ENCODE peak calls at places on chromosome 12, in four cellular contexts. One of them, this sample, is unnamed. For H3K4me1 and H3K36me3, the result is how much of the 10 kb centered on the place peaks cover.

GRCh38 chr12:104011265-104011664 is 38.7 kb downstream of the GLT8D2 start:
- DNase-seq in NT2/D1: no peak
- DNase-seq in PC-3: peak
- DNase-seq in astrocyte: peak
- DNase-seq in this sample: peak

GRCh38 chr12:49059385-49060232 is 985 bp downstream of the KMT2D start:
- DNase-seq in NT2/D1: no peak
- DNase-seq in astrocyte: peak
- DNase-seq in PC-3: peak
- DNase-seq in this sample: peak

GRCh38 chr12:65810036-65810435 is 14.2 kb upstream of the HMGA2 start:
- DNase-seq in NT2/D1: no peak
- DNase-seq in PC-3: no peak
- DNase-seq in astrocyte: no peak
- DNase-seq in this sample: peak

GRCh38 chr12:124402281-124403066 is 107.6 kb downstream of the RFLNA start:
- DNase-seq in NT2/D1: no peak
- DNase-seq in PC-3: no peak
- DNase-seq in astrocyte: no peak
- DNase-seq in this sample: no peak

GRCh38 chr12:117486840-117487659 is 125.6 kb upstream of the NOS1 start:
- DNase-seq in astrocyte: peak
- DNase-seq in PC-3: peak
- DNase-seq in NT2/D1: no peak
- DNase-seq in this sample: no peak

GRCh38 chr12:54463034-54463433 is 10.4 kb downstream of the GTSF1 start:
- DNase-seq in astrocyte: peak
- DNase-seq in NT2/D1: no peak
- DNase-seq in PC-3: peak
- DNase-seq in this sample: peak

GRCh38 chr12:6533653-6534157 is 612 bp upstream of the GAPDH start:
- DNase-seq in PC-3: peak
- DNase-seq in astrocyte: peak
- DNase-seq in NT2/D1: peak
- DNase-seq in this sample: peak

GRCh38 chr12:89161553-89161952 is 190.7 kb downstream of the DUSP6 start:
- DNase-seq in astrocyte: no peak
- DNase-seq in PC-3: no peak
- DNase-seq in NT2/D1: no peak
- DNase-seq in this sample: no peak

GRCh38 chr12:122322501-122322900 is 56.2 kb upstream of the VPS33A start:
- DNase-seq in astrocyte: peak
- DNase-seq in PC-3: peak
- DNase-seq in NT2/D1: peak
- DNase-seq in this sample: peak

GRCh38 chr12:42448841-42449240 is 122.9 kb downstream of the PPHLN1 start:
- DNase-seq in PC-3: no peak
- DNase-seq in astrocyte: peak
- DNase-seq in NT2/D1: no peak
- DNase-seq in this sample: no peak

GRCh38 chr12:49305762-49306161 is 10.8 kb downstream of the PRPH start:
- DNase-seq in NT2/D1: no peak
- DNase-seq in PC-3: no peak
- DNase-seq in astrocyte: no peak
- DNase-seq in this sample: no peak

GRCh38 chr12:24491968-24492367 is 456.9 kb downstream of the BCAT1 start:
- DNase-seq in NT2/D1: no peak
- DNase-seq in PC-3: no peak
- DNase-seq in astrocyte: no peak
- DNase-seq in this sample: no peak

GRCh38 chr12:68977909-68978610 is 45.1 kb upstream of the CPM start:
- DNase-seq in astrocyte: no peak
- DNase-seq in PC-3: no peak
- DNase-seq in NT2/D1: no peak
- DNase-seq in this sample: no peak

GRCh38 chr12:113471619-113472171 is at the start of gene LHX5:
- DNase-seq in NT2/D1: no peak
- DNase-seq in astrocyte: no peak
- DNase-seq in PC-3: no peak
- DNase-seq in this sample: no peak

GRCh38 chr12:57240926-57241555 is 9.9 kb downstream of the STAC3 start:
- DNase-seq in NT2/D1: no peak
- DNase-seq in astrocyte: no peak
- DNase-seq in PC-3: peak
- DNase-seq in this sample: no peak

DNA sequence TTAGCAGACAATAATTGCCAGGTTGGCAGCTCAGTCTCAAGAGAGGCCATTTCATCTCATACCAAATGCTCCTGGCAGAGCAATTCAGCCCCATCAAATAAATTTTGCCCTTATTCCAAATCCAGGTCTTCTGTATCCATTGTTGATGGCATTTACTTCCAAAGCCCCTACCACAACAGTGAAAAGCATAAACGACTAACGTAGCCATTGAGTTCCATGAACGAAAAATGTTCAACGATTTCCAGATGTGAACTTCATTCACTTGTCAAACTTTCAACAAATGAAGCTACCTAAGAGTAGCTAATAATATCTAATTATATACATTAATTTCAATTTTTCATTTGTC is 3.0 kb upstream of the GCN1 start:
- DNase-seq in astrocyte: no peak
- DNase-seq in PC-3: no peak
- DNase-seq in NT2/D1: no peak
- DNase-seq in this sample: no peak
- H3K4me1 ChIP-seq in astrocyte: under half
- H3K4me1 ChIP-seq in PC-3: half or more
- H3K4me1 ChIP-seq in NT2/D1: under half
- H3K4me1 ChIP-seq in this sample: under half

DNA sequence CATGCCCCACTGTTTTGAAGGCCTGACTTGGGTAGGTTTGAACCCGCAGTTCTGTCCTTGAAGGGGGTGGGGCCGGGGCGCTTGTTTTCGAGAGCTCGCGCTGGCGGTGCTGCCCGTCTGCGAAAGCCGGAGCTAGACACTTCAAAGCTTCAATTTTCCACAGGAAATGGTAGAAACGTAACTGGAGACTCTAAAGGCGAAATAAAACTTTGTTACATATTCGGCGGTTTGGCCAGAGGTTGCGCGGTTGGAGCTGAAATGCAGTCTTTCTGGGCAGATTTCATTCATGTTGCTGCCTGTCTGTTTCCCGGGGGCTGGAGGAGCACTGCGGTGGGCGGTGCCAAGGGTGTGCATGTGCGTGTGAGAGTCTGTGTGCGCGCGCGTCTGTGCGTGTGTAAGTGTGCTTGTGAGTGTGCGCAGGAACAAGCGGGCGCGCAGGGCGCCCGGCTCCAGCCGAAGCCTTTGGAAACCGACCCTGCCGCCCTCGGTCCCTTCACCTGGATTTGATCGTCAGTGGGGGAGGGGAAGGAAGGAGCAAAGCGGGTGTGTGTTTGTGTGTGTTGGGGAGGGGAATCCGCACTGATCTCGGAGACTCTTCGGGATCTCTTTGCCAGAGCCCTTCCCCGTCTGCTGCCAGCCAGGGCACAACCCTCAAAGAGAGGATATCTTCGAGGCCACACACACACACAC is 227.7 kb upstream of the CRY1 start:
- DNase-seq in NT2/D1: no peak
- DNase-seq in astrocyte: peak
- DNase-seq in PC-3: peak
- DNase-seq in this sample: no peak
- H3K36me3 ChIP-seq in NT2/D1: under half
- H3K36me3 ChIP-seq in astrocyte: under half
- H3K36me3 ChIP-seq in PC-3: under half
- H3K36me3 ChIP-seq in this sample: under half

DNA sequence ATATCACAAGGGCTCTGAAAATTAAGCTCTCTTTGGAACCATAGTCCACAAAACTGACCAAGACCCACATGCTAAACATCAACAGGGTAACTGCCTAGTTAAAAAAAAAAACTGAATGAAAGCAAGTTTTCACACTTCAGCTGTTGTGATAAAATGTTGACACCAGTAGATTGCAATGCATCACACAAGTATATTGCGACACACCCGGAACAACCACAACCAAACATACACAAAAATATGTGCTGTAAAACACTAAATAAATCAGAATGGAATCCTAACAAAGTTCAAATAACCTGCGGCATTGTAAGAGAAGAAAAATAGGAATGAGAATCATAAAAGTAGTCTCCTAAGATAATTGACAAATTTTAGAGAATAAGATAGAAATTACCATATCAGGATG is 710.3 kb downstream of the AACS start:
- DNase-seq in NT2/D1: no peak
- DNase-seq in PC-3: no peak
- DNase-seq in astrocyte: no peak
- DNase-seq in this sample: no peak
- H3K4me1 ChIP-seq in NT2/D1: under half
- H3K4me1 ChIP-seq in PC-3: under half
- H3K4me1 ChIP-seq in astrocyte: under half
- H3K4me1 ChIP-seq in this sample: under half

GRCh38 chr12:32736445-32736844 is 19.3 kb downstream of the YARS2 start:
- DNase-seq in NT2/D1: no peak
- DNase-seq in PC-3: no peak
- DNase-seq in astrocyte: no peak
- DNase-seq in this sample: no peak

GRCh38 chr12:32737715-32738114 is 18.0 kb downstream of the YARS2 start:
- DNase-seq in PC-3: no peak
- DNase-seq in NT2/D1: no peak
- DNase-seq in astrocyte: no peak
- DNase-seq in this sample: no peak

GRCh38 chr12:32739279-32739678 is 16.4 kb downstream of the YARS2 start:
- DNase-seq in NT2/D1: peak
- DNase-seq in PC-3: no peak
- DNase-seq in astrocyte: no peak
- DNase-seq in this sample: no peak

DNA sequence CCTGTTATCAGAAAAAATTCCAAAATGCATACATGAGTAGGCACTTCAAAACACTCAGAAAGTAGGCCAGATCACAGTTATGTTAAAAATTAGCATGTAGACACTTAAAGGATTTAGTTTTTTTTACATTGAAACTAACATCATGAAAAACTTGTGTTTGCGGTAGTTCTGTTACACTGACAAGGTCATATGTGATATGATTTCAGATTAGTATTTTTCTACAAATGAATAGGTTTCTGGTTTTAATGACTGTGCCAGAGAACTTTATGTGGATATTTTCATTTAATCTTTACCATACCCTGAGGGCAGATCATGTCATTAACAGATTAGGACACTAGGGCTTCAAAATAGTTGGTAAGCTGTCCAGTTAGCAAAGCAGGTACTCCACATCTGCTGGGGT is 20.7 kb downstream of the YARS2 start:
- DNase-seq in astrocyte: no peak
- DNase-seq in NT2/D1: no peak
- DNase-seq in PC-3: no peak
- DNase-seq in this sample: no peak
- H3K36me3 ChIP-seq in astrocyte: under half
- H3K36me3 ChIP-seq in NT2/D1: half or more
- H3K36me3 ChIP-seq in PC-3: under half
- H3K36me3 ChIP-seq in this sample: under half

DNA sequence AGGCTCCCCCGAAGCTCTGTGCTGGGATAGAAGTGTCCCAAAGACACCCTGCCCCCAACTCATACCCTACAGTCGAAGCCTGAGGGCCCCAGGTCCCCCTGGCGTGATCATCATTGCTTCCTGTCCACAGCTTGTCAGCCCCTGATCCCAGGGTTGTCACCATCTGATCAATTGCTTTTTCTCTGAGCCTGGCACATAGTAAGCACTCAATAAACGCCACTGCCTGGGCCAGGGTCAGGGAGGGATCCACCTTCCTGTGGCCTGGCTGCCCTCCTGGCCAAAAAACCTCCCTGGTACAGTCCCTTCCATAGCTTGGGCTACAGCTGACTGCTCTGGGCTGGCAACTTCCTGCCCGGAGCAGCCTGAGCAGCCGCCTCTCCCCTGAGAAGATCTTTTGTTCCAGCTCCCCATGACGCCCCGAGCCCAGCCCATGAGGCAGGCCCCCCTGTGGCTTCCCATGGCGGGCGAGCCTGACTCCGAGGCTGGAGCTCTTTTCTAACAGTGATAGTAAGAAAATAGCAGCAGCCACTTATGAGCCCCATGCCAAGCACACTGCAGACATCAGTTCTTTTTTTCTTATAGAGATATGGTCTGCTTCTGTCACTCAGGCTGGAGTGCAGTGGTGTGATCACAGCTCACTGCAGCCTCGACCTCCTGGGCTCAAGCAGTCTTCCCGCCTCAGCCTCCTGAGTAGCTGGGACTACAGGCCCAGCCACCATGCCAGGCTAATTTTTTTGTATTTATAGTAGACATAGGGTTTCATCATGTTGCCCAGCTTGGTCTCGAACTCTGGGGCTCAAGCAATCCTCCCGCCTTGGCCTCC is 6.5 kb downstream of the SH2B3 start:
- DNase-seq in NT2/D1: no peak
- DNase-seq in PC-3: no peak
- DNase-seq in astrocyte: no peak
- DNase-seq in this sample: peak
- H3K4me1 ChIP-seq in NT2/D1: under half
- H3K4me1 ChIP-seq in PC-3: under half
- H3K4me1 ChIP-seq in astrocyte: half or more
- H3K4me1 ChIP-seq in this sample: half or more

GRCh38 chr12:109912790-109913189 is 12.7 kb downstream of the TCHP start:
- DNase-seq in PC-3: no peak
- DNase-seq in NT2/D1: no peak
- DNase-seq in astrocyte: no peak
- DNase-seq in this sample: no peak
- H3K36me3 ChIP-seq in PC-3: half or more
- H3K36me3 ChIP-seq in NT2/D1: half or more
- H3K36me3 ChIP-seq in astrocyte: under half
- H3K36me3 ChIP-seq in this sample: under half

DNA sequence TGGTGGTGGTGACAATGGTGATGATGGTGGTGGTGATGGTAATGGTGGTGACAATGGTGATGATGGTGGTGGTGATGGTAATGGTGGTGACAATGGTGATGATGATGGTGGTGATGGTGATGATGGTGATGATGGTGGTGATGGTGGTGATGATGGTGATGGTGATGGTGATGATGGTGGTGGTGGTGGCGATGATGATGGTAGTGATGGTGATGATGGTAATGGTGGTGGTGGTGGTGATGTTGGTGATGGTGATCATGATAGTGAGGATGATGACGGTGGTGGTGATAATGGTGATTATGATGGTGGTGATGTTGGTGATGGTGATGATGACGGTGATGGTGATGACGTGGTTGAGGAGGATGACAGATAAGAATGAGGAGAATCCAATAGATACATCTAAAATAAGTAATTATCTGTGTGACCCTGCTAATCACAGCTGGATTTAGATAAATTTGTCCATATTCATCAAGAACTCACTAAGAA is 170.7 kb upstream of the SFSWAP start:
- DNase-seq in NT2/D1: no peak
- DNase-seq in PC-3: no peak
- DNase-seq in astrocyte: no peak
- DNase-seq in this sample: no peak
- H3K4me1 ChIP-seq in NT2/D1: under half
- H3K4me1 ChIP-seq in PC-3: under half
- H3K4me1 ChIP-seq in astrocyte: under half
- H3K4me1 ChIP-seq in this sample: under half

DNA sequence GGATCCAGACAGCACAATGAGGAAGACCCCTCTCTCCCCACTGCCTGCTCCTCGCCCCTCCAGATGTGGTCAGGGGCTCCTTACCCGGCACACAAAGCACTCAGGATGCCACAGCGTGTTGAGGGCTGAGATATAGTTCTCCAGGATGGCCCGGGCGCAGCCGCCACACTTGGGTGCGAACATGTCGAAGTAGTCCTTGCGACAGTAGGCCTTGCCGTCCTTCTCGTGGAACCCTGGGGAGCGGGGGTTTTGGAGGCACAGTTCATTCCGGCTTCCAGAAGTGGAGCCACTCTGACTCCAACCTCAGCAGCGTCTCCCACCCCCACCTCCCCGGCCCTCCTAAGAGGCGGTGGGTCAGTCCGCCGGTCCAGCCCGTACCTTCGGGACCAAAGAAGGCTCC is 12.8 kb upstream of the RPLP0 start:
- DNase-seq in NT2/D1: no peak
- DNase-seq in astrocyte: no peak
- DNase-seq in PC-3: no peak
- DNase-seq in this sample: no peak
- H3K36me3 ChIP-seq in NT2/D1: half or more
- H3K36me3 ChIP-seq in astrocyte: under half
- H3K36me3 ChIP-seq in PC-3: half or more
- H3K36me3 ChIP-seq in this sample: under half